ENCODE peak calls at places on chromosomes 5 and 9, in four cellular contexts. One of them, this sample, is unnamed.

GRCh38 chr9:127767909-127768331 is 10.5 kb downstream of the SH2D3C start:
- DNase-seq in tibial nerve: no peak
- DNase-seq in breast epithelium: no peak
- DNase-seq in esophagus squamous epithelium: no peak
- DNase-seq in this sample: no peak

GRCh38 chr5:13107553-13107952 is 836.9 kb downstream of the DNAH5 start:
- DNase-seq in tibial nerve: no peak
- DNase-seq in breast epithelium: no peak
- DNase-seq in esophagus squamous epithelium: no peak
- DNase-seq in this sample: no peak

GRCh38 chr9:134066546-134066922 is 1.3 kb downstream of the BRD3 start:
- DNase-seq in tibial nerve: no peak
- DNase-seq in breast epithelium: no peak
- DNase-seq in esophagus squamous epithelium: no peak
- DNase-seq in this sample: no peak

GRCh38 chr9:133708770-133709611 is 29.2 kb downstream of the SARDH start:
- DNase-seq in tibial nerve: no peak
- DNase-seq in breast epithelium: no peak
- DNase-seq in esophagus squamous epithelium: no peak
- DNase-seq in this sample: peak; percentile 73

GRCh38 chr9:129398101-129398795 is 220.2 kb upstream of the IER5L start:
- DNase-seq in tibial nerve: no peak
- DNase-seq in breast epithelium: no peak
- DNase-seq in esophagus squamous epithelium: no peak
- DNase-seq in this sample: no peak

GRCh38 chr5:91189480-91190332 is 193.4 kb downstream of the ARRDC3 start:
- DNase-seq in tibial nerve: no peak
- DNase-seq in breast epithelium: peak; percentile 38
- DNase-seq in esophagus squamous epithelium: no peak
- DNase-seq in this sample: no peak

GRCh38 chr9:101977614-101978210 is 239.3 kb upstream of the GRIN3A start:
- DNase-seq in tibial nerve: no peak
- DNase-seq in breast epithelium: no peak
- DNase-seq in esophagus squamous epithelium: no peak
- DNase-seq in this sample: no peak

GRCh38 chr9:35660966-35661413 is 2.9 kb downstream of the CCDC107 start:
- DNase-seq in tibial nerve: no peak
- DNase-seq in breast epithelium: peak; percentile 57
- DNase-seq in esophagus squamous epithelium: no peak
- DNase-seq in this sample: no peak

GRCh38 chr9:36456480-36457115 is 56.5 kb upstream of the RNF38 start:
- DNase-seq in tibial nerve: no peak
- DNase-seq in breast epithelium: no peak
- DNase-seq in esophagus squamous epithelium: no peak
- DNase-seq in this sample: no peak

GRCh38 chr9:20394928-20395327 is 227.4 kb downstream of the MLLT3 start:
- DNase-seq in tibial nerve: no peak
- DNase-seq in breast epithelium: no peak
- DNase-seq in esophagus squamous epithelium: no peak
- DNase-seq in this sample: no peak

GRCh38 chr5:150159741-150160179 is 4.1 kb upstream of the PDGFRB start:
- DNase-seq in tibial nerve: no peak
- DNase-seq in breast epithelium: no peak
- DNase-seq in esophagus squamous epithelium: no peak
- DNase-seq in this sample: no peak

GRCh38 chr5:10831416-10831815 is 70.4 kb upstream of the DAP start:
- DNase-seq in tibial nerve: no peak
- DNase-seq in breast epithelium: no peak
- DNase-seq in esophagus squamous epithelium: no peak
- DNase-seq in this sample: no peak

GRCh38 chr9:4680750-4681149 is 1.4 kb downstream of the CDC37L1 start:
- DNase-seq in tibial nerve: no peak
- DNase-seq in breast epithelium: no peak
- DNase-seq in esophagus squamous epithelium: no peak
- DNase-seq in this sample: no peak

GRCh38 chr5:5751987-5752386 is 329.5 kb downstream of the ICE1 start:
- DNase-seq in tibial nerve: no peak
- DNase-seq in breast epithelium: no peak
- DNase-seq in esophagus squamous epithelium: no peak
- DNase-seq in this sample: no peak

GRCh38 chr5:78896128-78896527 is 89.0 kb downstream of the ARSB start:
- DNase-seq in tibial nerve: no peak
- DNase-seq in breast epithelium: no peak
- DNase-seq in esophagus squamous epithelium: no peak
- DNase-seq in this sample: no peak

GRCh38 chr5:178536541-178537466 is 53.4 kb downstream of the COL23A1 start:
- DNase-seq in tibial nerve: no peak
- DNase-seq in breast epithelium: no peak
- DNase-seq in esophagus squamous epithelium: no peak
- DNase-seq in this sample: no peak

GRCh38 chr9:18605763-18606162 is 131.8 kb downstream of the ADAMTSL1 start:
- DNase-seq in tibial nerve: peak; percentile 30
- DNase-seq in breast epithelium: no peak
- DNase-seq in esophagus squamous epithelium: no peak
- DNase-seq in this sample: no peak

GRCh38 chr9:35303567-35303966 is 141.8 kb downstream of the UNC13B start:
- DNase-seq in tibial nerve: no peak
- DNase-seq in breast epithelium: no peak
- DNase-seq in esophagus squamous epithelium: no peak
- DNase-seq in this sample: no peak

GRCh38 chr5:180785794-180786221 is 16.8 kb downstream of the MGAT1 start:
- DNase-seq in tibial nerve: no peak
- DNase-seq in breast epithelium: peak; percentile 74
- DNase-seq in esophagus squamous epithelium: no peak
- DNase-seq in this sample: no peak

GRCh38 chr9:88737031-88737430 is 202.1 kb downstream of the NXNL2 start:
- DNase-seq in tibial nerve: no peak
- DNase-seq in breast epithelium: no peak
- DNase-seq in esophagus squamous epithelium: no peak
- DNase-seq in this sample: no peak

GRCh38 chr5:83066548-83067110 is 10.6 kb downstream of the TMEM167A start:
- DNase-seq in tibial nerve: no peak
- DNase-seq in breast epithelium: no peak
- DNase-seq in esophagus squamous epithelium: no peak
- DNase-seq in this sample: no peak

GRCh38 chr9:114112325-114112724 is 13.2 kb upstream of the KIF12 start:
- DNase-seq in tibial nerve: no peak
- DNase-seq in breast epithelium: no peak
- DNase-seq in esophagus squamous epithelium: no peak
- DNase-seq in this sample: no peak

GRCh38 chr9:82553654-82554366 is 509.1 kb downstream of the RASEF start:
- DNase-seq in tibial nerve: no peak
- DNase-seq in breast epithelium: no peak
- DNase-seq in esophagus squamous epithelium: no peak
- DNase-seq in this sample: no peak

GRCh38 chr9:21153688-21154608 is 12.3 kb upstream of the IFNW1 start:
- DNase-seq in tibial nerve: no peak
- DNase-seq in breast epithelium: no peak
- DNase-seq in esophagus squamous epithelium: no peak
- DNase-seq in this sample: no peak

GRCh38 chr9:113316032-113316431 is 12.9 kb upstream of the RNF183 start:
- DNase-seq in tibial nerve: no peak
- DNase-seq in breast epithelium: no peak
- DNase-seq in esophagus squamous epithelium: no peak
- DNase-seq in this sample: no peak

GRCh38 chr9:90801507-90802289 is at the start of gene SYK:
- DNase-seq in tibial nerve: no peak
- DNase-seq in breast epithelium: no peak
- DNase-seq in esophagus squamous epithelium: no peak
- DNase-seq in this sample: no peak

DNA sequence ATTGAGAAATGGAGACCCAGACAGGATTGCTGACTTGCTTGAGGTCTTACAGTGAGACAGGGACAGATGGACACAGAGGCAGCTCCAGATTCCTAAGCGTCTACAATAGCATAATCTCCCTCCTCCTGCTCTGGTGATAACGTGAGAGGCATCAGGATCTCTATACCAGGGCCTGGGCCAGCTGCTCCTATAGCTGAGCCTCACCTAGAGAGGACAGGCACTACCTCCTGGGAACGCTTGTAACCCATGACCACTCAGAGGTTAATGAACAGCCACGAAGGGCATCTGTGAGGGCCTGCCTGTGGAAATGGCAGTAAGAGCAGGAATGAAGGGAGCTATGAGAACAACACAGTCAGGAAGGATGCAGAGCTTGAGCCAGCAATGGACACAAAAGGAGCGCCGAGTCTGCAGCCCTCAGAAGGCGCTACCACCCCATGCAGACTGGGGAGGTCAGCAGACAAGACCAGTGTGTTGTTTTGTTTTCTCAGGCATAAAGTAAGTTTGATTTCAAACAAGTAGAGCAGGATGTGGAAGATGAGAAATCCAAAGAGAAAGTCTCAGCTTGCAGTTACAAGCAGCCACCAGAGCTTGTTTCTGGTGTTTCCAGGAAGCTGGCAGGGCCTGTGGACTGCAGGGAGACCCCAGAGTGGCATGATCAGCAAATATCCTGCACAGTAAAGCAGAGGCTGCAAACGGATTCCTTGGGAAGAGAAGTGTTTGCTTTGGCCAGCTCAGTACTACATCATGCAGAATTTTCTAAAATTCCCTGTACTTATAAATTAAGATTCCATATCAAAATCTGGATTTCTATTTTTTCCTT is 17.4 kb downstream of the ANKS6 start:
- DNase-seq in tibial nerve: no peak
- DNase-seq in breast epithelium: no peak
- DNase-seq in esophagus squamous epithelium: no peak
- DNase-seq in this sample: no peak
- TF ChIP-seq CTCF in tibial nerve: no peak
- TF ChIP-seq CTCF in breast epithelium: no peak
- TF ChIP-seq CTCF in esophagus squamous epithelium: no peak
- TF ChIP-seq CTCF in this sample: no peak

GRCh38 chr9:130895038-130895437 is 1.6 kb downstream of the QRFP start:
- DNase-seq in tibial nerve: no peak
- DNase-seq in breast epithelium: no peak
- DNase-seq in esophagus squamous epithelium: no peak
- DNase-seq in this sample: no peak

GRCh38 chr9:130891699-130892502 is 4.7 kb downstream of the QRFP start:
- DNase-seq in tibial nerve: no peak
- DNase-seq in breast epithelium: no peak
- DNase-seq in esophagus squamous epithelium: no peak
- DNase-seq in this sample: no peak

GRCh38 chr9:130894546-130894945 is 2.1 kb downstream of the QRFP start:
- DNase-seq in tibial nerve: no peak
- DNase-seq in breast epithelium: no peak
- DNase-seq in esophagus squamous epithelium: no peak
- DNase-seq in this sample: no peak

GRCh38 chr9:130892503-130893249 is 3.9 kb downstream of the QRFP start:
- DNase-seq in tibial nerve: no peak
- DNase-seq in breast epithelium: no peak
- DNase-seq in esophagus squamous epithelium: no peak
- DNase-seq in this sample: no peak

GRCh38 chr9:130893250-130894101 is 3.1 kb downstream of the QRFP start:
- DNase-seq in tibial nerve: no peak
- DNase-seq in breast epithelium: no peak
- DNase-seq in esophagus squamous epithelium: no peak
- DNase-seq in this sample: no peak
- H3K27me3 ChIP-seq in tibial nerve: peaks cover 12% of the 10 kb centered on the region
- H3K27me3 ChIP-seq in breast epithelium: no peaks in the 10 kb centered on the region
- H3K27me3 ChIP-seq in esophagus squamous epithelium: no peaks in the 10 kb centered on the region
- H3K27me3 ChIP-seq in this sample: no peaks in the 10 kb centered on the region

GRCh38 chr9:97938081-97938644 is at the start of gene HEMGN:
- DNase-seq in tibial nerve: no peak
- DNase-seq in breast epithelium: no peak
- DNase-seq in esophagus squamous epithelium: no peak
- DNase-seq in this sample: no peak
- H3K27ac ChIP-seq in tibial nerve: no peak within 1 kb of the TSS
- H3K27ac ChIP-seq in breast epithelium: no peak within 1 kb of the TSS
- H3K27ac ChIP-seq in esophagus squamous epithelium: no peak within 1 kb of the TSS
- H3K27ac ChIP-seq in this sample: peak within 1 kb of the TSS; percentile 18

GRCh38 chr5:1202798-1203185 is 1.4 kb downstream of the SLC6A19 start:
- DNase-seq in tibial nerve: no peak
- DNase-seq in breast epithelium: no peak
- DNase-seq in esophagus squamous epithelium: no peak
- DNase-seq in this sample: no peak

GRCh38 chr5:1205255-1206180 is 4.1 kb downstream of the SLC6A19 start:
- DNase-seq in tibial nerve: no peak
- DNase-seq in breast epithelium: no peak
- DNase-seq in esophagus squamous epithelium: no peak
- DNase-seq in this sample: no peak

GRCh38 chr5:1203311-1203967 is 2.0 kb downstream of the SLC6A19 start:
- DNase-seq in tibial nerve: no peak
- DNase-seq in breast epithelium: no peak
- DNase-seq in esophagus squamous epithelium: no peak
- DNase-seq in this sample: no peak

GRCh38 chr5:1203968-1204692 is 2.7 kb downstream of the SLC6A19 start:
- DNase-seq in tibial nerve: no peak
- DNase-seq in breast epithelium: no peak
- DNase-seq in esophagus squamous epithelium: no peak
- DNase-seq in this sample: no peak

DNA sequence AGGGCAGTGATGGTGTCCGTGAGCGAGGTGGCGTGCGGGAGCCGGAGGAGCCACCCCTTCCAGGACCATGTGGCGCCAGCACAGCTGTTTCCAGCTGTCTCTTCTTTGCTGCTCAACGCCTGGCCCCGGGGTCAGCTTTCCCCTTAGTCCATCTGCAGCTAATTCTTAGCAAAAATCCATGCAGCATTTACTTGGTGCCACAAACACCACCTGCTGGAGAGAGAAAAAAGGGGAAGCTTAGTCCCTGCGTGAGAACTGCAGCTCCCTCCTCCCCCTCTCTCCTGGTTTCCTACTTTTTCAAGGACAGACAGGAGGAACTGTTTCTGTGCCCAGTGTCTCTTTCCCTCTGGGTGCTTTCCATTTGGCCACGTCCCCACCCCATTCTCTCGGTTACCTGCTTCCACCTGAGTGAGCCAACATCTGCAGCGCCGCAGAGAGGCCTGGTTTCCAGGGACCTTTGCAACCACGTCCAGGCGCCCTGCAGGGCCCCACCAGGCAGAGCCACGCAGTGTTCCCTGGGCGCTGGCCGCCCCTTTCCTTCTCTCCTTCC is 3.4 kb downstream of the SLC6A19 start:
- DNase-seq in tibial nerve: no peak
- DNase-seq in breast epithelium: no peak
- DNase-seq in esophagus squamous epithelium: no peak
- DNase-seq in this sample: no peak
- TF ChIP-seq CTCF in tibial nerve: no peak
- TF ChIP-seq CTCF in breast epithelium: no peak
- TF ChIP-seq CTCF in esophagus squamous epithelium: no peak
- TF ChIP-seq CTCF in this sample: no peak

This sample was measured in CD4-positive, alpha-beta T cell.